ENCODE peak calls at places on chromosomes 4 and X, in nine cellular contexts. D is H1, M is GM12878, V is stomach, W is ovary, L is SK-N-SH, C is A549, E is tibial nerve, Y is sigmoid colon. T is an unnamed sample.

GRCh38 chr4:42359686-42360085 is 37.6 kb upstream of the SHISA3 start:
- DNase-seq in W (no peak), D (no peak), V (no peak), E (no peak), M (no peak), C (no peak), L (no peak), Y (no peak), T (no peak)

GRCh38 chr4:177155454-177155853 is 154.2 kb upstream of the NEIL3 start:
- DNase-seq in D (no peak), Y (no peak), V (no peak), C (peak), L (peak), M (no peak), W (no peak), E (no peak), T (no peak)

GRCh38 chr4:123877561-123877960 is 481.0 kb downstream of the SPRY1 start:
- DNase-seq in V (peak), E (no peak), M (no peak), L (no peak), W (no peak), C (no peak), D (no peak), Y (no peak), T (no peak)

GRCh38 chr4:189533603-189534002 is 407.1 kb upstream of the FRG1 start:
- DNase-seq in L (no peak), M (no peak), V (no peak), Y (no peak), D (no peak), W (no peak), C (no peak), E (no peak), T (no peak)

GRCh38 chr4:119672938-119673337 is 44.3 kb upstream of the PDE5A start:
- DNase-seq in C (no peak), D (no peak), Y (no peak), M (no peak), L (no peak), W (no peak), V (no peak), E (no peak), T (no peak)

GRCh38 chr4:103086565-103086964 is 10.0 kb upstream of the SLC9B2 start:
- DNase-seq in L (no peak), D (no peak), E (no peak), M (no peak), C (no peak), W (no peak), Y (no peak), V (no peak), T (no peak)

GRCh38 chr4:73922766-73923630 is 53.8 kb downstream of the CXCL1 start:
- DNase-seq in D (no peak), W (no peak), L (no peak), E (no peak), V (no peak), M (no peak), C (peak), Y (no peak), T (no peak)

GRCh38 chrX:129980540-129981206 is 1.8 kb upstream of the BCORL1 start:
- DNase-seq in D (no peak), C (peak), W (peak), E (peak), Y (peak), V (peak), M (no peak), L (peak), T (peak)

GRCh38 chrX:2439613-2440012 is 61.2 kb downstream of the DHRSX start:
- DNase-seq in M (no peak), L (no peak), E (no peak), W (no peak), V (no peak), Y (no peak), D (no peak), C (no peak), T (no peak)

GRCh38 chr4:157521916-157522315 is 301.4 kb downstream of the GRIA2 start:
- DNase-seq in L (no peak), M (no peak), V (no peak), D (no peak), W (no peak), Y (no peak), E (no peak), C (no peak), T (no peak)

GRCh38 chr4:6527259-6527658 is 47.7 kb upstream of the MAN2B2 start:
- DNase-seq in M (no peak), V (no peak), L (no peak), D (no peak), C (no peak), E (no peak), W (no peak), Y (peak), T (no peak)

GRCh38 chrX:111041018-111041462 is 55.0 kb upstream of the PAK3 start:
- DNase-seq in E (no peak), W (no peak), Y (no peak), V (no peak), M (no peak), C (peak), L (no peak), D (no peak), T (no peak)

GRCh38 chr4:184424993-184425758 is 49.2 kb downstream of the IRF2 start:
- DNase-seq in Y (peak), C (no peak), E (no peak), L (no peak), V (no peak), W (peak), D (no peak), M (no peak), T (no peak)

GRCh38 chr4:143587703-143588102 is 74.2 kb downstream of the SMARCA5 start:
- DNase-seq in C (peak), E (no peak), Y (no peak), W (no peak), V (no peak), L (no peak), D (no peak), M (no peak), T (no peak)

GRCh38 chr4:31040106-31040505 is 319.9 kb downstream of the PCDH7 start:
- DNase-seq in E (no peak), W (no peak), V (no peak), Y (no peak), C (no peak), M (no peak), D (no peak), L (no peak), T (no peak)

GRCh38 chr4:164700471-164700870 is 53.5 kb upstream of the SMIM31 start:
- DNase-seq in C (peak), L (peak), Y (no peak), D (peak), M (no peak), E (no peak), V (no peak), W (no peak), T (no peak)

GRCh38 chrX:68249401-68249831 is 183.9 kb downstream of the OPHN1 start:
- DNase-seq in M (no peak), Y (peak), W (peak), V (no peak), D (no peak), E (peak), C (no peak), L (no peak), T (no peak)

GRCh38 chr4:1337376-1337831 is 9.6 kb upstream of the UVSSA start:
- DNase-seq in C (no peak), W (no peak), V (peak), E (no peak), Y (no peak), M (no peak), D (no peak), L (no peak), T (no peak)

GRCh38 chr4:121138014-121138413 is 26.1 kb downstream of the TNIP3 start:
- DNase-seq in Y (no peak), V (no peak), E (no peak), C (no peak), D (no peak), W (no peak), M (no peak), L (no peak), T (no peak)

GRCh38 chr4:38601244-38601915 is 62.6 kb upstream of the KLF3 start:
- DNase-seq in M (no peak), W (no peak), E (no peak), L (no peak), C (peak), D (no peak), Y (no peak), V (peak), T (peak)

GRCh38 chr4:54840992-54841768 is 183.4 kb downstream of the KIT start:
- DNase-seq in M (no peak), E (no peak), L (peak), Y (no peak), V (peak), D (no peak), W (no peak), C (peak), T (no peak)

GRCh38 chr4:6041794-6042193 is 23.6 kb upstream of the C4orf50 start:
- DNase-seq in M (no peak), L (no peak), Y (no peak), V (no peak), E (no peak), W (no peak), D (no peak), C (no peak), T (no peak)

GRCh38 chrX:109475174-109475891 is 6.6 kb downstream of the GUCY2F start:
- DNase-seq in V (peak), E (no peak), M (no peak), L (peak), W (peak), Y (no peak), D (no peak), C (peak), T (peak)

GRCh38 chrX:78650906-78651437 is 8.2 kb downstream of the RTL3 start:
- DNase-seq in M (peak), V (no peak), C (no peak), Y (no peak), L (no peak), E (no peak), D (no peak), W (no peak), T (no peak)

GRCh38 chr4:152328595-152328994 is 207.3 kb downstream of the FBXW7 start:
- DNase-seq in W (no peak), C (peak), Y (no peak), D (no peak), E (no peak), V (no peak), M (no peak), L (no peak), T (no peak)

GRCh38 chr4:183840311-183840710 is 64.8 kb upstream of the STOX2 start:
- DNase-seq in D (no peak), M (peak), Y (peak), V (peak), W (peak), L (peak), E (peak), C (peak), T (no peak)

GRCh38 chrX:20988118-20988517 is 386.1 kb upstream of the CNKSR2 start:
- DNase-seq in D (no peak), Y (no peak), E (no peak), L (no peak), C (no peak), M (no peak), W (no peak), V (no peak), T (no peak)

GRCh38 chrX:133654801-133655200 is 239.5 kb upstream of the GPC4 start:
- DNase-seq in D (no peak), M (no peak), Y (no peak), V (no peak), C (no peak), W (no peak), L (no peak), E (no peak), T (no peak)

GRCh38 chr4:12734586-12734985 is 749.6 kb downstream of the RAB28 start:
- DNase-seq in W (no peak), C (no peak), E (no peak), Y (no peak), L (no peak), D (no peak), M (no peak), V (no peak), T (no peak)

GRCh38 chr4:52038109-52038912 is at the start of gene SGCB:
- DNase-seq in L (peak), D (no peak), Y (peak), W (peak), M (no peak), V (peak), E (peak), C (peak), T (peak)

GRCh38 chr4:39548425-39549067 is 21.3 kb upstream of the UGDH start:
- DNase-seq in Y (no peak), M (no peak), C (no peak), E (no peak), L (no peak), V (no peak), D (no peak), W (no peak), T (no peak)

GRCh38 chr4:112752061-112752460 is 115.1 kb downstream of the LARP7 start:
- DNase-seq in V (no peak), M (no peak), Y (no peak), D (no peak), C (no peak), L (no peak), W (no peak), E (no peak), T (no peak)

GRCh38 chr4:40185830-40186664 is 10.8 kb upstream of the RHOH start:
- DNase-seq in D (no peak), L (no peak), W (no peak), E (no peak), Y (no peak), V (no peak), C (no peak), M (peak), T (no peak)

GRCh38 chr4:112145820-112146813 is 863 bp downstream of the FAM241A start:
- DNase-seq in C (peak), Y (peak), V (peak), E (no peak), M (peak), L (peak), W (peak), D (no peak), T (peak)

GRCh38 chr4:3475713-3476260 is 12.7 kb downstream of the DOK7 start:
- DNase-seq in C (no peak), W (no peak), D (no peak), L (no peak), Y (no peak), E (no peak), M (no peak), V (no peak), T (peak)

GRCh38 chr4:48668254-48669017 is 111.6 kb downstream of the FRYL start:
- DNase-seq in V (no peak), L (no peak), M (no peak), D (no peak), C (no peak), E (no peak), Y (no peak), W (no peak), T (no peak)

GRCh38 chr4:48669086-48669485 is 111.0 kb downstream of the FRYL start:
- DNase-seq in W (no peak), M (no peak), Y (no peak), C (no peak), V (no peak), L (no peak), E (no peak), D (no peak), T (no peak)

GRCh38 chr4:48665555-48666186 is 114.4 kb downstream of the FRYL start:
- DNase-seq in Y (no peak), D (no peak), E (no peak), V (no peak), C (no peak), W (no peak), L (no peak), M (no peak), T (no peak)

GRCh38 chr4:48667148-48667547 is 112.9 kb downstream of the FRYL start:
- DNase-seq in M (no peak), D (no peak), E (no peak), V (no peak), C (no peak), L (no peak), W (no peak), Y (no peak), T (no peak)

GRCh38 chr4:48664938-48665337 is 115.1 kb downstream of the FRYL start:
- DNase-seq in V (no peak), E (no peak), Y (no peak), M (no peak), C (no peak), D (no peak), L (no peak), W (no peak), T (no peak)
- H3K27ac ChIP-seq in V (no peak), E (no peak), Y (no peak), M (no peak), C (no peak), D (no peak), L (no peak), W (no peak), T (no peak)

DNA sequence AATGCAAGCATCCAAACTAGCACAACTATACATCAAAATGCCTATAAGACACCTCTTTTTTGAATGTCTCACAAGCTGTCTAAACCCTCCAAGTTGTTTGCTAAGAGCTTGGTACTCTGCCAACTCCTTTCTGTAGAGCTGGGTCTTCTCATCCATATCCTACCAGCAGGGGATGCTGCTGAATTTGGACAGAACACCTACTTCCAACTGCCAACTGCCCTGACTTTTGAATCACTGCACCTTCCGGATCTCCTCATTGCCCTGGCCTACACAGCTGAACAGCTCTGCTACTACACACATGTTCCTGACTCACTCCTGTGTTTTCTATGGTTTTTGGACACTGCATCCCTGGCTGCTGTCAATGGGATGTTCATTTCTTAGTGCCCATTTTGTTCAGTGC is 18.7 kb downstream of the FAM184B start:
- DNase-seq in E (no peak), Y (no peak), W (no peak), D (no peak), V (no peak), C (peak), L (no peak), M (no peak), T (peak)
- TF ChIP-seq EP300 in E (no peak), Y (no peak), W (no peak), D (no peak), V (no peak), C (no peak), L (no peak), M (no peak), T (no peak)

DNA sequence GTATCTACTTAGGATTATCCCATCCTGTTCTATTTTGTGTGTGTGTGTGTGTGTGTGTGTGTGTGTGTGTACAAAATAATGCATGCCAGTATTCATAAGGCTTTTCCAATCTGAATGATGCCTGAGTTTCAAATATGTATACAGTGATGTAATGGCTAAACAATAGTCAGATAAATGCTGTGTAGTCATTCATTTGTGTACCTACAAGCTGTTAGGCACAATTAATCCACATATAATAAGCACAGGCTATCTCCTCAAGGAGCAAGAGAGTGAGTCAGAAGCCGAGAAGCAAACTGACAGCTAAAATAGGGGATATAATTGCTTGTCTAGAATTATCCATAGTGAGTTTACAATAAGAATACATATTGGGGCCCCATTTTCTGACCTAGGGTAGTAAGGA is 15.7 kb downstream of the DMD start:
- DNase-seq in D (no peak), C (no peak), M (no peak), Y (no peak), W (no peak), L (no peak), V (no peak), E (no peak), T (no peak)
- H3K27ac ChIP-seq in D (no peak), C (no peak), M (no peak), Y (peak), W (no peak), L (no peak), V (no peak), E (peak), T (no peak)

DNA sequence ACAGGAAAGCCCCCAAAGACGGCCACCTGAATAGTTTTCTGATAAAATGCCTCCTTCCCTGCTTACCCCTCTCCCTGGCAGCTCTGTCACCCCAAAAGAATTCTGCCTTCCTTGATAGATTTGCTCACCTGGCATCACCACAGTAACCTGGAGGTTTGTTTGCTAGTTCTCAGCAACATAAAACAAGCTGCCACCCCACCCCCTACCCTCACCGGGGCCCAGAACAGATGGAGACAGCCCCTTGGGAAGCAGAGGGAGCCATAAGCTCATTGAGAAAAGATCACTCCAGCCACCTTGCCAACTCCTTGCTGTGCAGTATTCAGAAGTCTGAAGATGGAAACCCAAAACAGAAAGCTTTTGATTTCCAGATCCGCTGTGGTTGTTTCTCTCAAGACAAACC is 108.6 kb downstream of the DHX15 start:
- DNase-seq in D (no peak), L (no peak), E (no peak), W (no peak), M (no peak), V (no peak), Y (no peak), C (no peak), T (no peak)
- TF ChIP-seq EP300 in D (no peak), L (no peak), E (no peak), W (no peak), M (no peak), V (no peak), Y (no peak), C (no peak), T (no peak)

GRCh38 chr4:169070071-169070894 is 60.2 kb upstream of the CBR4 start:
- DNase-seq in D (peak), Y (no peak), C (peak), V (peak), M (no peak), E (no peak), W (peak), L (no peak), T (peak)

GRCh38 chr4:169074117-169074516 is 64.1 kb upstream of the CBR4 start:
- DNase-seq in W (no peak), M (no peak), D (no peak), L (no peak), Y (no peak), E (no peak), C (no peak), V (no peak), T (no peak)

GRCh38 chr4:169068423-169068822 is 58.4 kb upstream of the CBR4 start:
- DNase-seq in L (no peak), V (no peak), M (no peak), E (no peak), W (no peak), D (no peak), Y (no peak), C (no peak), T (no peak)

GRCh38 chr4:169070895-169071218 is 60.8 kb upstream of the CBR4 start:
- DNase-seq in V (peak), C (peak), Y (no peak), M (no peak), E (no peak), L (no peak), D (no peak), W (no peak), T (no peak)

GRCh38 chr4:169071781-169072180 is 61.7 kb upstream of the CBR4 start:
- DNase-seq in M (no peak), D (no peak), W (no peak), V (no peak), L (no peak), C (no peak), Y (no peak), E (no peak), T (no peak)
- H3K27ac ChIP-seq in M (no peak), D (no peak), W (no peak), V (no peak), L (no peak), C (peak), Y (no peak), E (no peak), T (no peak)

GRCh38 chr4:166323250-166323649 is 450.2 kb downstream of the TLL1 start:
- DNase-seq in V (no peak), Y (no peak), C (no peak), L (no peak), E (no peak), D (no peak), M (no peak), W (no peak), T (no peak)

GRCh38 chr4:166318810-166319525 is 445.9 kb downstream of the TLL1 start:
- DNase-seq in C (peak), E (no peak), Y (no peak), D (no peak), V (no peak), W (no peak), M (no peak), L (no peak), T (no peak)

DNA sequence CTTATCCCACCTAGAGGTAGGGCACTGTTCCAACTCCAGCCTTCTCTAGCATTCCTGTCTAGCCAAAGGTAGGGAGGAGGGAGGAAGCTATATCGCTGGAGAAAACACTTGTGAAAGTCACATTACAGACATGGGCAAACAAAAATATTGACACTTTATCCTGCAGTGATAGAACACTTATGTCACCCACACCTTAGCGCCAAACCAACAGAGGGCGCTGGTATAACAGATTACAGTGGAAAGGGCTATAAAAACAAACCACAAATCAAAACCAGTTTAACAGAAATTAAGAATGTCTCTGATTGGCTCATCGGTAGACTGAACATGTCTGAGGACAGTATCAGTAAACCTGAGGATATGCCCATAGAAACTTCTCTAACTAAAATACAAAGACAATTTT is 451.3 kb downstream of the TLL1 start:
- DNase-seq in V (no peak), Y (no peak), L (peak), M (no peak), C (peak), W (no peak), E (no peak), D (no peak), T (no peak)
- TF ChIP-seq EP300 in V (no peak), Y (no peak), L (no peak), M (no peak), C (no peak), W (no peak), E (no peak), D (no peak), T (no peak)